ENCODE peak calls at places on chromosomes 1 and 21, in eight cellular contexts. O is cardiac muscle cell, H is neuronal stem cell, V is uterus, J is mesenchymal stem cell, Q is upper lobe of left lung, F is lower lobe of right lung, S is heart left ventricle. R is an unnamed sample. For H3K9me3, H3K27me3 and H3K4me1, the result is how much of the 10 kb centered on the place peaks cover.

GRCh38 chr1:41358152-41358937 is 2.9 kb upstream of the FOXO6 start:
- DNase-seq in F (no peak), S (peak), H (no peak), J (no peak), V (peak), Q (peak), O (no peak), R (peak)

GRCh38 chr1:150281221-150281757 is 1.1 kb upstream of the CIART start:
- DNase-seq in O (peak), J (peak), F (peak), H (peak), Q (peak), V (peak), S (peak), R (peak)

GRCh38 chr1:175450219-175450618 is 257.6 kb upstream of the KIAA0040 start:
- DNase-seq in J (no peak), Q (no peak), O (no peak), H (no peak), S (no peak), F (no peak), V (no peak), R (no peak)

GRCh38 chr1:78919150-78919549 is 87.4 kb downstream of the ADGRL4 start:
- DNase-seq in H (no peak), O (no peak), F (no peak), S (no peak), Q (no peak), J (no peak), V (no peak), R (no peak)

GRCh38 chr1:23784846-23785245 is 6.1 kb upstream of the LYPLA2 start:
- DNase-seq in O (no peak), Q (no peak), F (no peak), J (no peak), S (no peak), H (no peak), V (no peak), R (no peak)

GRCh38 chr1:7549693-7550161 is 221.4 kb upstream of the VAMP3 start:
- DNase-seq in V (no peak), J (no peak), H (no peak), O (no peak), F (peak), Q (no peak), S (no peak), R (peak)

GRCh38 chr1:68782890-68783289 is 286.0 kb upstream of the DEPDC1 start:
- DNase-seq in S (no peak), J (no peak), O (peak), H (no peak), F (no peak), V (no peak), Q (no peak), R (no peak)

GRCh38 chr1:25874635-25875153 is 814 bp downstream of the PAQR7 start:
- DNase-seq in O (no peak), F (no peak), V (no peak), H (no peak), Q (no peak), J (no peak), S (no peak), R (peak)

GRCh38 chr1:119009300-119009660 is 21.1 kb upstream of the TBX15 start:
- DNase-seq in O (no peak), Q (no peak), F (no peak), J (no peak), S (no peak), H (no peak), V (no peak), R (no peak)

GRCh38 chr21:43923391-43923790 is 58.4 kb downstream of the AGPAT3 start:
- DNase-seq in J (no peak), F (no peak), O (peak), Q (no peak), S (no peak), H (no peak), V (no peak), R (no peak)

GRCh38 chr1:178633068-178633467 is 92.0 kb upstream of the RALGPS2 start:
- DNase-seq in J (peak), H (no peak), F (no peak), Q (no peak), V (no peak), S (no peak), O (no peak), R (no peak)

GRCh38 chr1:176557543-176558258 is 94.7 kb downstream of the PAPPA2 start:
- DNase-seq in O (no peak), V (no peak), F (no peak), H (no peak), S (no peak), J (no peak), Q (no peak), R (no peak)

GRCh38 chr1:12279728-12280469 is 50.1 kb downstream of the VPS13D start:
- DNase-seq in O (no peak), S (no peak), Q (no peak), H (no peak), F (no peak), V (no peak), J (no peak), R (no peak)

GRCh38 chr1:19010503-19010902 is 54.0 kb upstream of the IFFO2 start:
- DNase-seq in O (no peak), F (no peak), S (no peak), H (no peak), Q (peak), J (no peak), V (no peak), R (no peak)

GRCh38 chr1:208595745-208596144 is 351.6 kb upstream of the PLXNA2 start:
- DNase-seq in J (peak), H (no peak), F (no peak), V (peak), Q (no peak), O (peak), S (no peak), R (no peak)

GRCh38 chr1:7940745-7941436 is at the start of gene TNFRSF9:
- DNase-seq in S (no peak), V (no peak), J (peak), F (peak), H (no peak), Q (peak), O (peak), R (peak)

GRCh38 chr1:177928194-177928593 is 41.7 kb downstream of the SEC16B start:
- DNase-seq in O (no peak), J (peak), V (no peak), H (peak), F (no peak), S (no peak), Q (no peak), R (no peak)

GRCh38 chr21:14773777-14774345 is 227.7 kb upstream of the SAMSN1 start:
- DNase-seq in V (peak), Q (peak), O (peak), S (peak), J (peak), H (peak), F (peak), R (no peak)

GRCh38 chr1:200240655-200241054 is 169.2 kb downstream of the ZNF281 start:
- DNase-seq in H (no peak), J (peak), S (peak), V (peak), O (no peak), F (no peak), Q (peak), R (no peak)

GRCh38 chr1:199226163-199226562 is 587.3 kb downstream of the PTPRC start:
- DNase-seq in O (peak), Q (no peak), F (no peak), H (no peak), S (no peak), J (peak), V (no peak), R (no peak)

DNA sequence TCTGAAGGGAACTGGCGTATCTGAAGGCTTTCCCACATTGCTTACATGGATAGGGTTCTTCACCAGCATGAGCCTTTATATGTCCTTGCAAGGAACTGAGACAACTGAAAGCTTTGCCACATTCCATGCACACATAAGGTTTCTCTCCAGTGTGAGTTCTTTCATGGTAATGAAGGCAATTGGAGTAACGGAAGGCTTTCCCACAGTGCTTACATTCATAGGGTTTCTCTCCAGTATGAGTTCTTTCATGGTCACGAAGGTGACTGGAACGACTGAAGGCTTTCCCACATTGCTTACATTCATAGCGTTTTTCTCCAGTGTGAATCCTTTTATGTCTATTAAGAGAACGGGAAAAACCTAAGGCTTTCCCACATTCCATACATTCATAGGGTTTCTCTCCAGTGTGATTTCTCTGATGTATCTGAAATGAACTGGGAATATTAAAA is 15.0 kb downstream of the ZNF124 start:
- DNase-seq in O (no peak), J (peak), F (no peak), V (no peak), H (no peak), Q (no peak), S (no peak), R (no peak)
- H3K9me3 ChIP-seq in O (under half), J (half or more), F (half or more), V (under half), H (under half), Q (half or more), S (half or more), R (under half)

GRCh38 chr1:220751130-220751529 is 3.0 kb downstream of the MTARC2 start:
- DNase-seq in S (no peak), O (no peak), H (no peak), J (no peak), Q (peak), F (peak), V (no peak), R (no peak)

GRCh38 chr1:220747426-220748090 is 564 bp upstream of the MTARC2 start:
- DNase-seq in J (no peak), Q (no peak), V (no peak), F (no peak), H (no peak), O (no peak), S (no peak), R (no peak)

GRCh38 chr1:220755316-220755715 is 7.2 kb downstream of the MTARC2 start:
- DNase-seq in V (no peak), J (no peak), Q (no peak), H (no peak), S (no peak), F (peak), O (no peak), R (no peak)

GRCh38 chr1:220748091-220748934 is at the start of gene MTARC2:
- DNase-seq in H (peak), J (peak), F (peak), Q (peak), V (peak), S (peak), O (peak), R (peak)

DNA sequence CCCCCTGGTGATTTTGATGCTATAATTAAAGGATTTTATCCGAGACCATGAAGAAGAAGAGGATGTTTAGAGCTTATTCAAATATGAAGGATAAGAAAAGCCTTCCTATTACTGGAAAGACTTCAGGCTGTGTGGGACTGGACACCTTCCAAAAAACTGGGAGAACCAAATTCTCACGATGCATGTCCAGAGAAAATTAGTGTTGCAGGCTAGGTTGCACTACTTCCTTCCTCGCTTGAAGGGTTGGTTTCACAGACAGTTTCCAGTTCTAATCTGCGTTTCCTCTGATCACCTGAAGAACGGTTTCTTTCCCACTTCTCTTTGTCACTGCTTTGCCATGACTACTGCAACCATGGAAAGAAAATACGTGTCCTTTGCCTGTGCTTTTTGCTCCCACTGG is 2.0 kb downstream of the MTARC2 start:
- DNase-seq in S (peak), O (peak), H (no peak), J (no peak), F (no peak), Q (no peak), V (no peak), R (no peak)
- H3K27me3 ChIP-seq in S (under half), O (under half), H (under half), J (under half), F (under half), Q (under half), V (under half), R (under half)

GRCh38 chr1:207028884-207029283 is 3.7 kb downstream of the C1orf116 start:
- DNase-seq in S (no peak), O (no peak), V (no peak), J (no peak), Q (no peak), H (no peak), F (no peak), R (no peak)

GRCh38 chr1:207026177-207026576 is 6.4 kb downstream of the C1orf116 start:
- DNase-seq in V (no peak), S (no peak), O (no peak), J (no peak), Q (no peak), F (no peak), H (no peak), R (no peak)

GRCh38 chr1:207027921-207028320 is 4.6 kb downstream of the C1orf116 start:
- DNase-seq in S (no peak), J (no peak), H (no peak), O (no peak), F (no peak), Q (no peak), V (no peak), R (no peak)

GRCh38 chr1:207025144-207025880 is 7.2 kb downstream of the C1orf116 start:
- DNase-seq in F (peak), H (no peak), J (peak), V (no peak), O (peak), Q (peak), S (peak), R (no peak)

GRCh38 chr1:207027221-207027777 is 5.3 kb downstream of the C1orf116 start:
- DNase-seq in S (no peak), Q (peak), J (no peak), V (no peak), H (no peak), O (no peak), F (peak), R (no peak)
- H3K4me1 ChIP-seq in S (under half), Q (under half), J (under half), V (under half), H (under half), O (under half), F (under half), R (under half)

DNA sequence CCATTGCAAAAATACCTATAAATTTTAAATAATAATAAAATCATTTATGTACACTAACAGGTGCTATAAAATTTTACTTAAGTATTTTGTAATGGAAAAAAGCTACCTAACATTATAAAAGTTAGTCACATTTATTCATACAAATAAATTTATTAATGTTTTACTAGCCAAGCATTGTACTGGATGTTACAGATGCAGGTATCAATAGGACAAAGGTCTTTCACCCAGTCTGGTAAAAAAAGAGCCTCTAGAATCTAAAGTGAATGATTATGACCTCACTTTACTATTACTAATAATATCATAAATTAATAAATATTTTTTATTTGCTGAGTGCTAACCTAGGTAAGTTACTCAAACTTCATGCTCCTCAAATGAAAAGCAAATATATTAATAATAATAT is 170.6 kb downstream of the KCNT2 start:
- DNase-seq in S (no peak), V (no peak), O (no peak), H (no peak), J (no peak), Q (no peak), F (no peak), R (no peak)
- H3K9me3 ChIP-seq in S (under half), V (under half), O (under half), H (under half), J (under half), Q (under half), F (under half), R (under half)

R was measured in aorta.